ENCODE peak calls at places on chromosome 7, in nine cellular contexts. Q, I, H, W, E, F, T, K and R are unnamed samples.

GRCh38 chr7:22853674-22854157 is 31.1 kb upstream of the TOMM7 start:
- DNase-seq in T (no peak), H (no peak), W (peak; percentile 61), I (no peak), Q (peak; percentile 84), K (peak; percentile 12), E (no peak), F (no peak), R (peak; percentile 29)

GRCh38 chr7:36875794-36876193 is 151.5 kb upstream of the AOAH start:
- DNase-seq in F (no peak), H (no peak), E (no peak), Q (no peak), K (no peak), T (no peak), I (no peak), W (no peak), R (no peak)

GRCh38 chr7:110317699-110318265 is 773.1 kb upstream of the LRRN3 start:
- DNase-seq in E (no peak), I (no peak), K (no peak), F (no peak), H (peak; percentile 74), W (no peak), T (no peak), Q (no peak), R (no peak)

GRCh38 chr7:85866540-85866939 is 679.7 kb upstream of the SEMA3D start:
- DNase-seq in H (no peak), K (no peak), F (no peak), T (no peak), E (no peak), I (no peak), W (no peak), Q (no peak), R (no peak)

GRCh38 chr7:128915841-128916642 is 5.5 kb upstream of the KCP start:
- DNase-seq in H (no peak), E (no peak), I (no peak), T (no peak), Q (peak; percentile 83), K (no peak), W (no peak), F (no peak), R (no peak)

GRCh38 chr7:73397521-73397934 is 36.0 kb upstream of the FZD9 start:
- DNase-seq in F (no peak), W (no peak), E (peak; percentile 36), K (no peak), T (no peak), Q (no peak), H (no peak), I (no peak), R (no peak)

GRCh38 chr7:74289018-74289659 is at the start of gene CLIP2:
- DNase-seq in K (peak; percentile 76), F (peak; percentile 87), T (peak; percentile 77), H (peak; percentile 74), W (peak; percentile 59), I (peak; percentile 62), Q (peak; percentile 94), E (peak; percentile 81), R (no peak)

GRCh38 chr7:106893591-106893990 is 28.5 kb downstream of the PIK3CG start:
- DNase-seq in E (no peak), H (no peak), F (no peak), K (no peak), T (no peak), W (no peak), I (no peak), Q (no peak), R (no peak)

GRCh38 chr7:98594348-98594747 is 22.7 kb upstream of the NPTX2 start:
- DNase-seq in I (no peak), H (no peak), W (no peak), T (no peak), F (no peak), K (no peak), Q (no peak), E (no peak), R (no peak)

GRCh38 chr7:107692501-107692900 is 31.9 kb downstream of the SLC26A4 start:
- DNase-seq in T (no peak), W (no peak), E (no peak), H (no peak), I (no peak), Q (no peak), K (no peak), F (no peak), R (no peak)

GRCh38 chr7:52168085-52168484 is 851.5 kb upstream of the COBL start:
- DNase-seq in K (no peak), E (peak; percentile 6), T (no peak), Q (no peak), H (no peak), W (no peak), I (no peak), F (no peak), R (no peak)
- TF ChIP-seq CTCF in K (no peak), E (peak; percentile 34), T (no peak), Q (no peak), H (peak; percentile 6), W (no peak), I (peak; percentile 51), F (peak; percentile 17), R (no peak)

DNA sequence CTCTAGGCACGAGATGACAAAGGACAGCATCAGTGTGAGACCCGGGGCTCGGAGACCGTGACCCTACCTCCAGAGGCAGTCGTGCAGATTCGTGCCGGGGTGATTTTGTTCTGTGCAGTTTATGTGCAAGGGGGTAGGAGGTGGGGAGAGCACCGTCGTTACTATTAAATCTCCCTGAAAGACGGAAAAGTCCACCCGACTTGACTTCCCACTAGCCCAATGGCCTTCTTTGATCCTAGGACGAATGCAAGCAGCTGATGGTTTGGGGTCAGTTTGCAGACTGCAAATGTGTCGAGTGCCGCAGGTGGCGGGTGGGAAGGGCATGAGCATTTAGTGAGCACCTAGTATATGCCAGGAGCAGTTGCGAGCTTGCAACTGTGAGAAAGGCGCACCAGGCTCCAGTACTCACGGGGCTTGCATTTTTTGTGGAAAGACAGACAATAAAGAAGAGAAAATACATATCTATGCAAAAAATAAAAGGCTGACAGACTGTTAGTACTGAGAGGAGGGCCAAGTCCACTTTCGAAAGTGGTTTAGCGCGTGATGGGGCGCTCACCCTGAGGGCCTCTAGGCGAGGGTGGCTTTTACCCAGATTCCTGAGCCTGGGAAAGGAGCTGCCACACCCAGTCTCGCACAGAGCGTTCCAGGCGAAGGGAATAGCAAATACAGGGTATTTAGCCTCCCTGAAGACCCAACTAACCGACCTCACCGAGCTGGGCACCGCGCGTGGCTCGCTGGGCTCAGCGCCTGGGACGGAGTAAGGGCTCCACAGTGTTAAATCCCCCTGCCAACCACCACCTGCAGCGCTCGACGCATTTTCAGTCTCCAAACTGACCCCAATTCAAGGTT is 941 bp upstream of the OSBPL3 start:
- DNase-seq in K (no peak), E (peak; percentile 8), T (peak; percentile 35), F (peak; percentile 53), I (no peak), H (no peak), Q (no peak), W (no peak), R (no peak)
- TF ChIP-seq CTCF in K (no peak), E (no peak), T (no peak), F (no peak), I (no peak), H (no peak), Q (no peak), W (no peak), R (no peak)

GRCh38 chr7:66140924-66141323 is 26.3 kb downstream of the CRCP start:
- DNase-seq in K (peak; percentile 66), Q (peak; percentile 93), W (no peak), H (peak; percentile 66), E (peak; percentile 32), F (peak; percentile 71), I (peak; percentile 14), T (peak; percentile 67), R (no peak)
- TF ChIP-seq CTCF in K (peak; percentile 67), Q (no peak), W (no peak), H (peak; percentile 83), E (peak; percentile 47), F (peak; percentile 64), I (peak; percentile 65), T (peak; percentile 32), R (no peak)

GRCh38 chr7:40780431-40780830 is 645.6 kb downstream of the SUGCT start:
- DNase-seq in I (no peak), W (no peak), Q (no peak), E (no peak), H (no peak), T (no peak), K (no peak), F (no peak), R (no peak)
- TF ChIP-seq CTCF in I (no peak), W (no peak), Q (no peak), E (no peak), H (no peak), T (no peak), K (no peak), F (no peak), R (no peak)

DNA sequence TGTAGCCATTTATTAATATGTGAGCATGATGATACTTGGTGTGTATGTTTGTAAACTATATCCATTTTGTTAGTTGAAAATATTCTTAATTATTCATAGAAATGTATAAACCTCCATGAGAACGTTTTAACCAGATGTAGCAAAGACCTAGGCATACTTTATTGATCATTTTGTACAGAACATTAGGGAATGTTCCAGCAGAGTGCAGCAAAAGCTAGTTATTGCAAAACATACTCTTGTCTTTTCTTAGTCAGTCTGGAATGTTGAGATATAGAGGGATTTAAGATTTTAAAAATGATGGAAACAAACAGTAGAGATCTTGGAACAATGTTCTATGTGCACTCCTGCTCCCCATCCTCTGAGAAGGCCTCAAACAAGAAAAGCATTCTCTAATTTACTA is 292.0 kb downstream of the BBS9 start:
- DNase-seq in I (no peak), W (no peak), E (no peak), T (no peak), H (no peak), F (no peak), K (no peak), Q (no peak), R (no peak)
- TF ChIP-seq CTCF in I (no peak), W (no peak), E (no peak), T (no peak), H (no peak), F (no peak), K (no peak), Q (no peak), R (no peak)

DNA sequence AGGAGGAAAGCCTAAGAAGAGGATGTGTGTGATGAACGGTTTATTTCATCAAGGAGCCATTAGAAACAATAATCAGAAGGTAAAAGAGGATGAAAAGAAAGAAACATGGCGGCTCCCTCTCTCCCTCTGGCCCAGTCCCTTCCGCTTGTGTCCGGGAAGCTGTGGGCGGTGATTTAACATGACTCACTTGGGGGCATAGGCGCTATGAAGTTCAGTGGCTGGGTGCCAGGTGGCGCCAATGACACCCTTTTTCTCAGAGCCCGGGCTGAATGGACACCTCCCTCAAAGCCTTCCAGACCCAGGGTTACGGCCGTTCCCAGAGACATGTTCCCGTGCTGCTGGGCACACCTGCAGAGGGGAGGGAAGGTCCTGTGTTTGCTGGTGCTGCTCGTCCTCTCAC is 244.0 kb downstream of the SKAP2 start:
- DNase-seq in E (peak; percentile 21), H (no peak), Q (peak; percentile 78), F (no peak), T (no peak), K (no peak), I (no peak), W (no peak), R (no peak)
- TF ChIP-seq CTCF in E (peak; percentile 13), H (no peak), Q (no peak), F (no peak), T (no peak), K (no peak), I (no peak), W (no peak), R (no peak)

GRCh38 chr7:90412458-90413184 is 9.4 kb downstream of the CLDN12 start:
- DNase-seq in F (no peak), T (no peak), I (no peak), H (no peak), W (no peak), Q (no peak), K (no peak), E (peak; percentile 4), R (no peak)
- TF ChIP-seq CTCF in F (no peak), T (no peak), I (peak; percentile 40), H (peak; percentile 55), W (no peak), Q (no peak), K (peak; percentile 14), E (no peak), R (no peak)